ENCODE peak calls at places on chromosomes 2 and 18, in five cellular contexts. K, R, U, Y and D are unnamed samples.

GRCh38 chr2:113878743-113879142 is 11.1 kb upstream of the ACTR3 start:
- DNase-seq in R (no peak), Y (no peak), U (no peak), K (no peak), D (no peak)

GRCh38 chr18:8162797-8163196 is 446.4 kb upstream of the RAB12 start:
- DNase-seq in R (no peak), Y (peak; percentile 52), U (peak; percentile 68), K (no peak), D (peak; percentile 66)

GRCh38 chr2:182717451-182718215 is 1.6 kb downstream of the DNAJC10 start:
- DNase-seq in Y (no peak), U (no peak), R (peak; percentile 1), K (no peak), D (no peak)

GRCh38 chr2:191622374-191623320 is 55.3 kb upstream of the NABP1 start:
- DNase-seq in U (no peak), K (no peak), Y (no peak), R (peak; percentile 31), D (no peak)

GRCh38 chr2:176567361-176567760 is 298.1 kb downstream of the MTX2 start:
- DNase-seq in K (no peak), U (no peak), R (no peak), Y (no peak), D (no peak)

GRCh38 chr2:3326182-3326537 is 51.5 kb downstream of the EIPR1 start:
- DNase-seq in R (no peak), Y (no peak), K (no peak), U (no peak), D (no peak)

GRCh38 chr2:221042926-221043325 is 529.2 kb downstream of the EPHA4 start:
- DNase-seq in R (no peak), Y (no peak), U (no peak), K (no peak), D (no peak)

GRCh38 chr2:204923957-204924356 is 378.7 kb downstream of the PARD3B start:
- DNase-seq in U (no peak), K (no peak), R (no peak), Y (no peak), D (no peak)

GRCh38 chr2:120262761-120263428 is 10.2 kb downstream of the RALB start:
- DNase-seq in U (no peak), R (peak; percentile 84), K (no peak), Y (no peak), D (no peak)

GRCh38 chr2:211228559-211228958 is 672.2 kb downstream of the CPS1 start:
- DNase-seq in U (no peak), K (no peak), Y (no peak), R (no peak), D (no peak)

GRCh38 chr2:140355481-140356090 is 1575.4 kb upstream of the NXPH2 start:
- DNase-seq in U (no peak), Y (no peak), R (no peak), K (no peak), D (no peak)

GRCh38 chr2:9809064-9809356 is 34.3 kb upstream of the TAF1B start:
- DNase-seq in K (no peak), U (no peak), R (no peak), Y (no peak), D (no peak)

GRCh38 chr2:5854797-5855196 is 162.6 kb downstream of the SOX11 start:
- DNase-seq in K (no peak), U (no peak), Y (no peak), R (no peak), D (no peak)

DNA sequence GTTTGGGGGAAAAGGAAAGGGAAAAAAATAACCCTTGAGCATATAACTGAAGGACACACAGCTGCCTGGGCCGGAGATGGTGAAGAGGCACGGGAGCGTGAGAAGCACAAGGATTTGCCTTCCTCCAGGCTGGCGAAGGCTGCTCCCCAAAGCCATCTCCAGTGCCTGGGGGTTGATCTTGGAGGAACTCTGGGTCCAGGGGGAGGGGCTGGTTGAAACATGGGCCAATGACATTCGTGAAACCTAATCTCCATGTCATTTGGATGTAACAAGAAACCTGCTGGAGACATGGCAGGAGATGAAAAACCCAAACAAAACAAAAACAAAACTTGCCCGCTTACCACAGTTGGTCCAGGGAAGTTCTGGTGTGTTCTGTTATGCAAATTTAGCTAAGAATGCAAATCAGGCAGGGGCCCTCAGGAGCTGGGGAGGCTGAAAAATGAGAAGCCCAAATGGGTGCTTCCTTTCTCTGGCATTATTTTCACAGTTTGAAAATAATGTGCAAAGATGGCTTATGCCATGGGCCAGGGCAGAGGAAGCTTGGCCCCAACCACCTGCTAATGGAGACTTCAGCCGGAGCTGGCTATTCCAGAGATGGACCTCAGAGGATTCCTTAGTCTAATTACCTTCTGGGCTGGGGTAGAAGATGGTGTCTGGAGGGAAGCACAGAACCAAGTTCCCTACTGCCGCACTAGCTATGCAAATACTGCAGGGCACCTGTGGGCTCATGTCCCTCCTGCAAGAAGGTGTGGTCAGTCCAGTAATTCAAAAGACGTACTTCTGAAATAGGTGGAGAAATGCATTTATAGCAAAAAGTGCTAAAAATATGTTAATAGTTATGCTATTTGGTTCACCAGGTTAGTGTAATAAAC is 180.9 kb downstream of the BCL2 start:
- DNase-seq in K (no peak), R (no peak), Y (no peak), U (no peak), D (no peak)
- H3K4me1 ChIP-seq in K (no peaks in the 10 kb centered on the region), R (peaks cover 7% of the 10 kb centered on the region), Y (peaks cover 62% of the 10 kb centered on the region), U (no peaks in the 10 kb centered on the region), D (peaks cover 7% of the 10 kb centered on the region)

GRCh38 chr18:25685088-25685487 is 333.1 kb upstream of the ZNF521 start:
- DNase-seq in Y (no peak), U (no peak), K (no peak), R (no peak), D (no peak)

DNA sequence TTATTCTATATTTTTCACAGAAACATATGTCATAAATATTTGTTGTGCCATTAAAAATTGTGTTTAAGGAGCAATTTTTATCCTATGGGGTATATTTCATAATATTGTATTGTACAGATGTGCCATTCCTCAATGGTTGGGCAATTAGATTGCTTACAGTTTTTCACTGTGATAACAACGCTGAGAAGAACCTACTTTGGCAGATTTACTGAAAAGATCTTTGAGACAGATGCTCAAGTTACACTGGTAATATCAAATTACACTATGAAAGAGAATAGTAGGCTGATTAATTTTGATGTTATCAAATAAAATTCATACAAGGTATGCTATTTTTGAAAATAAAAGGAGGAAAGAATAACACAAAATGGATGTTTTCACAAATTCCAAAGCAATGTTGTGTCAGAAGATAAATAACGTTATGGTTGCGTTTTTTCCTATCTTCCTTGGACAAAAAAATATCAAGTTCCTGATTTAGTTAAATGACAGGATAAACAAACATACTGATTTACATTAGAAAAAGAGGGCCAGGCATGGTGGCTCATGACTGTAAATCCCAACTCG is 335.1 kb upstream of the ZNF521 start:
- DNase-seq in K (no peak), U (no peak), Y (no peak), R (no peak), D (no peak)
- H3K27me3 ChIP-seq in K (no peaks in the 10 kb centered on the region), U (no peaks in the 10 kb centered on the region), Y (no peaks in the 10 kb centered on the region), R (no peaks in the 10 kb centered on the region), D (no peaks in the 10 kb centered on the region)

GRCh38 chr2:178401994-178402437 is 49.0 kb downstream of the PRKRA start:
- DNase-seq in K (no peak), R (no peak), U (peak; percentile 63), Y (no peak), D (no peak)

GRCh38 chr2:178409261-178409660 is 41.7 kb downstream of the PRKRA start:
- DNase-seq in R (no peak), U (no peak), Y (no peak), K (no peak), D (no peak)

GRCh38 chr2:178403671-178404379 is 47.1 kb downstream of the PRKRA start:
- DNase-seq in U (no peak), K (no peak), R (no peak), Y (no peak), D (no peak)

GRCh38 chr2:178404380-178404767 is 46.6 kb downstream of the PRKRA start:
- DNase-seq in R (peak; percentile 86), U (no peak), Y (no peak), K (no peak), D (no peak)
- H3K4me1 ChIP-seq in R (peaks cover 11% of the 10 kb centered on the region), U (no peaks in the 10 kb centered on the region), Y (no peaks in the 10 kb centered on the region), K (no peaks in the 10 kb centered on the region), D (no peaks in the 10 kb centered on the region)

GRCh38 chr2:122156101-122156500 is 400.6 kb downstream of the TSN start:
- DNase-seq in K (no peak), U (no peak), R (no peak), Y (no peak), D (no peak)
- H3K27me3 ChIP-seq in K (no peaks in the 10 kb centered on the region), U (no peaks in the 10 kb centered on the region), R (no peaks in the 10 kb centered on the region), Y (no peaks in the 10 kb centered on the region), D (no peaks in the 10 kb centered on the region)

GRCh38 chr2:165122521-165122920 is 81.3 kb downstream of the SCN3A start:
- DNase-seq in Y (no peak), K (no peak), U (no peak), R (no peak), D (peak; percentile 18)

GRCh38 chr2:165120740-165121467 is 82.9 kb downstream of the SCN3A start:
- DNase-seq in R (no peak), Y (no peak), K (no peak), U (no peak), D (no peak)

DNA sequence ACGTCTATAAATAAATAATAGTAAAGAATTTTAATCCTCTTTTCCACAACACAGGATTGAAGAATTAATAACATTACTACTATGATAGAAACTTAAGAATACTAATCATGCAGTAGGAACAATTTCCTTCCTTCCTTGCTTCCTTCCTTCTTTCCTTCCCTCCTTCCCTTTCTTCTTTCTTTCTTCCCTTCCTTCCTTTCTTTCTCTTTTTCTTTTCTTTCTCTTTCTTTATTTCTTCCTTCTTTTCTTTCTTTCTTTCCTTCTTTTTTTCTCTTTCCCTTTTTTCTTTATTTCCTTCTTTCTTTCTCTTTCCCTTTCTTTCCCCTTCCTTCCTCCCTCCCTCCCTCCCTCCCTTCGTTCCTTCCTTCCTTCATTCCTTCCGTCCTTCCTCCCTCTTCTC is 77.6 kb downstream of the SCN3A start:
- DNase-seq in U (no peak), R (no peak), Y (no peak), K (no peak), D (no peak)
- H3K4me1 ChIP-seq in U (no peaks in the 10 kb centered on the region), R (no peaks in the 10 kb centered on the region), Y (no peaks in the 10 kb centered on the region), K (no peaks in the 10 kb centered on the region), D (no peaks in the 10 kb centered on the region)

DNA sequence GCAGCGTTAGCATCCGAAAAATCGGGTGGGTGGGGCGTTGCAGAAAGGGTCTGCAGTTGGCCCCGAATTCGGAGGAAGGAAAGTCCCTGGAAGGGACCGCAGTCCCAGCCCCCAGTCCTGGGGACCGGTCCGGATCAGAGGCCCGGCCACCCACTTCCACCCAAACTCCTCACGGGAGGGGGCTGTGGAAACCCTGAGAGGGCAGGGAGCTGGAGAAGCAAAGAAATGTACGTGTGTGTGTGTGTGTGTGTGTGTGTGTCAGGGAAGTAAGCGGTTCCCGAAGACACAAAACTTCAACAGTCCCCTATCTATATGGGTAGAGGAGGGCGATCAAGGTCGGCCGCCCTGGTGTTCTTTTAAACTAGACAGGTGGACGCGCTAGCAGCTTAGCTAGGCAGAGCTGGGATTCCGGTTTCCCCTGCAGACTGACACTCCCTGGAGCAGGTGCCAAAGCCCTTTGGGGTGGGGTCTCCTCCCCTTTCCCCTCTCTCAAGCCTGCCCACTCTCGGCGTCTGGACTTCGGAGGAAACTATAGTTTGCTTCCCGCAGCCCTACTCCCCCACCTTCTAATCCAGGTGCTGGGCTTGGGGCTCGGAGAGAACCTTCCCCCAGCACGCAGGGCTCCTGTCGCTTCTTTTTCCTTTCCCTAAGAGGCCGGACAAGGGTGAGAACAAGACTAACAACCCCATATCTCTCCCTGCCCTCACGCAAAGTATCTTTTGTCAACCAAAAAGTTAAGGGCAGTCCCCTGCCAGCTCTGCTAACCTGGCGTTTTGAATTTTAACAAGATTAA is 4.8 kb upstream of the ONECUT2 start:
- DNase-seq in R (no peak), Y (no peak), K (peak; percentile 42), U (no peak), D (no peak)
- H3K27me3 ChIP-seq in R (peaks cover 92% of the 10 kb centered on the region), Y (peaks cover 100% of the 10 kb centered on the region), K (no peaks in the 10 kb centered on the region), U (peaks cover 70% of the 10 kb centered on the region), D (no peaks in the 10 kb centered on the region)